ENCODE peak calls at places on chromosome 5, in eight cellular contexts. R is sigmoid colon, T is Panc1, H is GM12878, M is transverse colon, O is SK-N-SH, J is endothelial cell of umbilical vein, B is HCT116. F is an unnamed sample.

GRCh38 chr5:88683506-88684135 is 199.4 kb downstream of the MEF2C start:
- DNase-seq in M (no peak), B (no peak), J (no peak), O (peak; percentile 75), H (no peak), T (no peak), R (no peak), F (no peak)

GRCh38 chr5:132010645-132011560 is 555 bp downstream of the ACSL6 start:
- DNase-seq in J (no peak), B (no peak), H (no peak), M (peak; percentile 2), R (peak; percentile 63), T (no peak), O (no peak), F (no peak)

GRCh38 chr5:75363726-75364495 is 26.9 kb downstream of the HMGCR start:
- DNase-seq in J (no peak), R (no peak), T (no peak), M (peak; percentile 70), H (no peak), O (no peak), B (no peak), F (peak; percentile 79)

GRCh38 chr5:38803246-38803645 is 42.6 kb upstream of the OSMR start:
- DNase-seq in R (no peak), H (no peak), J (no peak), T (no peak), B (no peak), M (no peak), O (no peak), F (no peak)

GRCh38 chr5:172133359-172134029 is 54.5 kb downstream of the STK10 start:
- DNase-seq in H (no peak), M (no peak), O (no peak), J (no peak), B (no peak), R (peak; percentile 73), T (no peak), F (no peak)

GRCh38 chr5:5164158-5164557 is 24.0 kb downstream of the ADAMTS16 start:
- DNase-seq in T (no peak), O (no peak), H (no peak), J (no peak), R (no peak), M (no peak), B (no peak), F (no peak)

GRCh38 chr5:106964102-106964501 is 706.6 kb downstream of the EFNA5 start:
- DNase-seq in J (peak; percentile 79), O (no peak), T (no peak), R (no peak), H (no peak), B (no peak), M (no peak), F (no peak)

GRCh38 chr5:5192681-5193080 is 52.6 kb downstream of the ADAMTS16 start:
- DNase-seq in H (no peak), T (no peak), B (no peak), J (no peak), M (no peak), R (no peak), O (no peak), F (no peak)

GRCh38 chr5:45189042-45189441 is 380.3 kb downstream of the MRPS30 start:
- DNase-seq in M (no peak), T (no peak), J (no peak), H (no peak), R (no peak), B (no peak), O (no peak), F (no peak)

GRCh38 chr5:143241892-143242291 is 161.6 kb downstream of the NR3C1 start:
- DNase-seq in R (no peak), J (peak; percentile 46), O (no peak), M (no peak), B (no peak), H (no peak), T (no peak), F (no peak)

GRCh38 chr5:40754381-40755092 is 1.2 kb downstream of the TTC33 start:
- DNase-seq in R (no peak), J (peak; percentile 75), T (no peak), O (no peak), M (no peak), H (no peak), B (no peak), F (no peak)
- TF ChIP-seq POLR2AphosphoS5 in R (no peak), J (no peak), T (no peak), O (no peak), M (no peak), H (no peak), B (no peak), F (no peak)

GRCh38 chr5:16837305-16837704 is 98.8 kb downstream of the MYO10 start:
- DNase-seq in R (no peak), T (no peak), J (no peak), M (no peak), H (no peak), O (no peak), B (no peak), F (no peak)

GRCh38 chr5:16844952-16845351 is 91.1 kb downstream of the MYO10 start:
- DNase-seq in H (no peak), T (no peak), B (no peak), O (no peak), J (no peak), R (no peak), M (no peak), F (no peak)

GRCh38 chr5:16842916-16843315 is 93.2 kb downstream of the MYO10 start:
- DNase-seq in J (no peak), R (no peak), B (no peak), M (no peak), H (no peak), O (no peak), T (no peak), F (peak; percentile 26)

DNA sequence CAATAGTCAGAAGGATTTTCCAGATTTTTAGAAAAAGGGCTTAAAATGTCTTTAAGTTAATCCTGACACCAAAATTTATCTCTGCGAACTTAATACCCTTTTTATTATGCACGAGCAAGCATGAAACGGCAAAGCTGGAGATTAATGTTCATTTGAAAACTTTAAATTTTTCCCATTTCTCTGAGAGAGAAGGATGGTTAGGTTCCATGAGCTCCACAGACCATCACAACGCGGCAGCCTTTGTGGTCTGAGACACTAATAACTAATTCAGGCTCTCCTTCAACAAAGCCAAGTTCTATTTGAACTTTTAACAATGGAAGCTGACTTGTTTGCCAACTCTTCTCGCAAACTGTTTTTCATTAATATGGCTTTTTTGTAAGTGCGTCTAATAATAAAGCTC is 94.7 kb downstream of the MYO10 start:
- DNase-seq in M (no peak), T (no peak), O (no peak), R (no peak), H (no peak), B (no peak), J (peak; percentile 39), F (no peak)
- H3K27ac ChIP-seq in M (no peak overlapping the region), T (no peak overlapping the region), O (no peak overlapping the region), R (no peak overlapping the region), H (no peak overlapping the region), B (no peak overlapping the region), J (no peak overlapping the region), F (no peak overlapping the region)

DNA sequence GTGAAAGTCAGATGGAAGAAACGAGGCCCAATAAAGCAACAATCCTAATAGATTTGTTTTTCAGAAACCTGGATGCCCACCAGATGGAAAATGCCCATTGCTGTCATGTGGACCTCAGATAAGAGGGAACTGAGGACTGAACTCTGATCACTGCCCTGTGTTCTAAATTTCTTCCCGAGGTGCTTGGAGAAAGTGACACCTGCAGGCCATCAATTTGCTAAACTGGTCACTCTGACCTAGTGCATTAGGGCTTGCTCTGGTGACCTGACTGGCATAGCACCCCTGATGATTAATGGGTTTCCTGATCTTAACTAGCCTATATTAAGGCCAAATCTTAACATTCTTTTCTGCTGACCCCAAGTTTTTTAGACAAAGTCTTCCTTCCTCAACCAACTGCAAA is 32.4 kb upstream of the VDAC1 start:
- DNase-seq in T (no peak), R (no peak), O (no peak), H (no peak), B (no peak), J (no peak), M (no peak), F (no peak)
- H3K4me1 ChIP-seq in T (peaks cover 18% of the 10 kb centered on the region), R (no peaks in the 10 kb centered on the region), O (no peaks in the 10 kb centered on the region), H (peaks cover 16% of the 10 kb centered on the region), B (peaks cover 5% of the 10 kb centered on the region), J (peaks cover 2% of the 10 kb centered on the region), M (no peaks in the 10 kb centered on the region), F (no peaks in the 10 kb centered on the region)

GRCh38 chr5:35335752-35336151 is 105.5 kb upstream of the PRLR start:
- DNase-seq in T (no peak), M (no peak), B (no peak), H (no peak), J (no peak), O (no peak), R (no peak), F (no peak)

GRCh38 chr5:35332551-35332950 is 102.3 kb upstream of the PRLR start:
- DNase-seq in O (no peak), J (no peak), T (no peak), R (no peak), M (no peak), B (no peak), H (no peak), F (no peak)

GRCh38 chr5:35337332-35338168 is 107.3 kb upstream of the PRLR start:
- DNase-seq in T (no peak), M (no peak), R (no peak), O (no peak), B (no peak), J (no peak), H (no peak), F (no peak)

GRCh38 chr5:35333366-35333765 is 103.1 kb upstream of the PRLR start:
- DNase-seq in O (no peak), B (no peak), T (no peak), R (no peak), H (no peak), M (no peak), J (no peak), F (no peak)

GRCh38 chr5:35331941-35332340 is 101.7 kb upstream of the PRLR start:
- DNase-seq in T (no peak), B (no peak), H (no peak), R (no peak), O (no peak), J (no peak), M (no peak), F (no peak)
- TF ChIP-seq POLR2AphosphoS5 in T (no peak), B (no peak), H (no peak), R (no peak), O (no peak), J (no peak), M (no peak), F (no peak)

DNA sequence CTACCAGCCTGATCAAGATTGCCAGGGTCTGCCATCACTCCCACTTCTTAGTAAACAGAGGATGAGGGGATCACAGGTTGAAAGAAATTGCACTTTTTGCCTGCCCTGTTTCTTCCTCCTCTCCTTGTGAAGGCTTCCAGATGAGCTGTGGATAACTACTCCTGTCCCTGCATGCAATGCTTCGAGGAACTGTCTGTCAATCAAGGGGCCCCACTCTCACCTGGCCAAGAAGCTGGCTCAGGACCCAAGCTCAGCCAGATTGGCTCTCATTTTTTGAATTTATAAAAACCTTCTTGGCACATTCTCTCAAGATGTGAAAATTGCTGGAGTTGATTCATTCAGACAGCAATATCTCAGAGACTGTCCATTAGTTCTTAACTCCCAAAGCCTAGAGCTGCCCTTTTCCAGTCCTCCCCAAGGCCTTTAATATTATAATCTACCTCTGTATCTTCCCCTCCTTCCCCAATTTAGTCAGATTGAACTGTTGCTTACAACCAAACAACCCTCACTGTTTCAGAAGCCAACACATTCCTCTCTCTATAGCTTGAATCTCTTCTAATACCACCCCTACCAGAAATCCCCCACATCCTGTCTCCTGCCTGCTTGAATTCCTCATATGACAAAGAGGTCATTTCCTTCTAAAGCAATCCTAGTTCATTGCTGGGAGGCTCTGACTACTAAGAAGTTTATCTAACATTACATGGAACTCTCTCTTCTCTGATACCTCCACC is 11.3 kb downstream of the SPARC start:
- DNase-seq in T (no peak), B (no peak), M (no peak), O (no peak), R (peak; percentile 41), H (no peak), J (peak; percentile 87), F (no peak)
- H3K27ac ChIP-seq in T (peak overlapping the region; percentile 62), B (no peak overlapping the region), M (peak overlapping the region; percentile 65), O (no peak overlapping the region), R (peak overlapping the region; percentile 89), H (peak overlapping the region; percentile 65), J (peak overlapping the region; percentile 99), F (peak overlapping the region; percentile 50)